ENCODE peak calls at places on chromosomes 4 and X, in nine cellular contexts. F is GM06990, K is fibroblast of lung, S is fibroblast of mammary gland, D is GM13977, M is WTC11, O is AG09319, Q is prostate gland, I is GM20000. R is an unnamed sample.

GRCh38 chr4:16669036-16669435 is 229.4 kb downstream of the LDB2 start:
- DNase-seq in F (no peak), K (peak), S (peak), D (no peak), M (no peak), O (no peak), Q (no peak), I (no peak), R (no peak)

GRCh38 chr4:73701116-73701515 is 39.3 kb upstream of the CXCL8 start:
- DNase-seq in F (no peak), K (peak), S (peak), D (no peak), M (no peak), O (no peak), Q (no peak), I (no peak), R (no peak)

GRCh38 chr4:73434311-73434710 is 1.7 kb upstream of the AFP start:
- DNase-seq in F (no peak), K (peak), S (peak), D (peak), M (no peak), O (no peak), Q (no peak), I (peak), R (peak)

GRCh38 chr4:95243892-95244291 is 304.9 kb downstream of the UNC5C start:
- DNase-seq in F (no peak), K (no peak), S (no peak), D (no peak), M (no peak), O (no peak), Q (no peak), I (no peak), R (no peak)

GRCh38 chrX:11427082-11428033 is 134.1 kb downstream of the AMELX start:
- DNase-seq in F (peak), K (peak), S (peak), D (peak), M (peak), O (no peak), Q (peak), I (peak), R (peak)

GRCh38 chrX:136619889-136620505 is 28.0 kb upstream of the CD40LG start:
- DNase-seq in F (no peak), K (no peak), S (no peak), D (no peak), M (no peak), O (no peak), Q (no peak), I (no peak), R (no peak)

GRCh38 chr4:142406917-142407501 is 439.1 kb downstream of the INPP4B start:
- DNase-seq in F (no peak), K (no peak), S (no peak), D (no peak), M (no peak), O (no peak), Q (no peak), I (no peak), R (no peak)

GRCh38 chr4:8830056-8830455 is 41.6 kb downstream of the HMX1 start:
- DNase-seq in F (no peak), K (no peak), S (no peak), D (no peak), M (no peak), O (no peak), Q (no peak), I (no peak), R (no peak)

GRCh38 chrX:119790977-119791436 is 423 bp downstream of the RPL39 start:
- DNase-seq in F (no peak), K (peak), S (peak), D (no peak), M (no peak), O (no peak), Q (peak), I (no peak), R (no peak)

GRCh38 chr4:82797591-82798081 is 960 bp downstream of the SCD5 start:
- DNase-seq in F (peak), K (peak), S (no peak), D (peak), M (peak), O (no peak), Q (peak), I (peak), R (peak)

GRCh38 chr4:6327220-6327917 is 57.7 kb downstream of the WFS1 start:
- DNase-seq in F (peak), K (peak), S (peak), D (peak), M (peak), O (peak), Q (peak), I (peak), R (peak)
- TF ChIP-seq CTCF in F (peak), K (peak), S (peak), D (peak), M (peak), O (peak), Q (peak), I (peak), R (peak)

DNA sequence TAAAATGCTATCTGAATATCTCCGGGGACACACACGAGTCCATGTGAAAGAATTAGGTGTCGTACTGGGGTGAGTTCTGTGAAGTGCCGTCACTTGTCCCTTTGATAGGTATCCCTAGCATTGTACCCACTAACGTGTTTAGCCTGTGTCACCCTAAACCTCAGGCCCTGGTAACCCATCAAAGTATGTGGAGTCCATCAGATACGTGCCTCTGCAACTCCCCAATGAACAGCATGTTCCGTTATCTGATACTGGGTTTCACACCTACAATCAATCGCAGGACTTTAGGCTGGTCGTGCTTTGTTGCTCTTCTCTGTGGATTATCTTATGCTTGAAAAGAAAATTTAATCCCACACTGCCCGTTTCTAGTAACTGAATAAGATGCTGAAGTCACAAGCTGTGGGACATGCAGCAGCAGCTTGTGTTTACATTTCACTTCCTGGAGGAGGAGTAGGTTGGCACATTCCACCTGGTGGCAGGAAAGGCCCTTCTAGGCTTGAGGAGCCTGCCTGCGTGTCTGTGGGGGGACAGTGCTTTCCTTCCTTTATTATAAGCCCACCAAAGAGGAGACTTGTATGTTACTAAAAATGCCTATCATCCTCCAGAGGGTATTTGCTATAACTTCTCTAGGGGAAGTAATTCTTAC is 127.1 kb downstream of the FNIP2 start:
- DNase-seq in F (no peak), K (peak), S (peak), D (no peak), M (peak), O (no peak), Q (peak), I (no peak), R (no peak)
- TF ChIP-seq CTCF in F (peak), K (no peak), S (peak), D (no peak), M (no peak), O (no peak), Q (no peak), I (no peak), R (no peak)

DNA sequence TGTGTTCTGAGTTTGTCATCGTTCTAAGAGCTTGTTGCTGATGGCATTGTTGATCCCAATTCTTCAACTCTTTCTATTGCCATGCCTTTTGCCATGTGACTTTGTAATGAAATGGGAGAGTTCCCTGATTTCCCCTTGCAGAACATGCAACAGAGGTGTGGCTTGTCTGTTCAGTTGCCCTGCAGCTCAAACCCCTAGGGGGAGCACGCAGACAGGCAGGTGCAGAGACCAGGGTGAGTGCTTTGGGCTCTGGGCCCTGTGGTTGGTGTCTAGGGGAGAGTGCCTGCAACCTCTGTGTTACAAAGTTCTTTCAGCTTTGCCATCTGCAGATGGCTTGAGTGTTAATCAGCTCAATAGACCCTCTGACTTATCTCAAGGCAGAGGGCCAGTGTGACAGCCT is 332.7 kb downstream of the MID1IP1 start:
- DNase-seq in F (no peak), K (no peak), S (no peak), D (no peak), M (peak), O (no peak), Q (no peak), I (no peak), R (no peak)
- TF ChIP-seq CTCF in F (peak), K (no peak), S (no peak), D (peak), M (peak), O (no peak), Q (no peak), I (peak), R (peak)

GRCh38 chrX:70422886-70423336 is at the start of gene GDPD2:
- DNase-seq in F (no peak), K (peak), S (peak), D (no peak), M (peak), O (no peak), Q (no peak), I (no peak), R (no peak)
- TF ChIP-seq CTCF in F (no peak), K (no peak), S (no peak), D (no peak), M (no peak), O (no peak), Q (no peak), I (no peak), R (no peak)

GRCh38 chr4:107380190-107380589 is 339.8 kb downstream of the PAPSS1 start:
- DNase-seq in F (no peak), K (no peak), S (no peak), D (no peak), M (no peak), O (no peak), Q (no peak), I (no peak), R (no peak)

GRCh38 chr4:107376293-107376692 is 340.2 kb upstream of the DKK2 start:
- DNase-seq in F (no peak), K (no peak), S (no peak), D (no peak), M (no peak), O (no peak), Q (no peak), I (no peak), R (no peak)

GRCh38 chr4:107380836-107381438 is 339.1 kb downstream of the PAPSS1 start:
- DNase-seq in F (no peak), K (no peak), S (peak), D (no peak), M (peak), O (no peak), Q (no peak), I (no peak), R (no peak)

DNA sequence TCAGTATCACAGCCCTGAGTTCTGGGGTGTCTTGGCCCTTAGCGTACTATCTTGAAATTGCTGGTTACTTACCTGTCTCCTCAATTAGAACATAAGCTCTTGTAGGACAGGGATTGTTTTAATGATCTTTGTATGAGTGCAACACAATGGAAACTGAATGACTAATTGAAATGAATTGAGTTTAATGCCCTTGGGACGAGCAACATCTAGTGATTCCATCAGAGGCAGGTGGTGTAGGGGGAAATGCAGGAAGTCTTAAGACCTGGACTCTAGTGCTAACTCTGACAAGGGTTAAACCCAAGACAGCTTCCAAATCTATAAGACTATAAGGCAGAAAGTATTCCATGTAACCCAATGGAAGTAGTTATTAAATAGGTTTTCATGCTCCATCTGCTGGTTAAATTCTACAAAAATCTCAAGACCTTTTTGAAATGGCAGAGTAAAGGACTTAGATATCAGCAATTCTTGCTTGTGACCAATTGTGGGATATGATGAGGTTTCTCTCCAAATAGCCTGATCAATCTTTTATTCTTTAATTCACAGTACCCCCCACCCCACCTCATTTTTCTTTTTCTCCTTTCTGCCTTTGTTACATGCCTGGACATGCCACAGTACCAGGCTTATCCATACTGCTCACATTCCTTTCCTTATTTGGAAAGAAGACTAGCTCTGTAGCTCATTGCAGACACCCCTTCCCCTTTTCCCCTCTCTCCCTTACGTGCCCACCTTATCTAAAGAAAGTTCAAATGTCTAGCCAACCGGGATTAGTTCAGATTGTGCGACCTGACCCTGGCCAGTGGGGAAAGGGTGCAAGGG is 340.8 kb downstream of the PAPSS1 start:
- DNase-seq in F (no peak), K (peak), S (peak), D (no peak), M (no peak), O (no peak), Q (no peak), I (no peak), R (no peak)
- TF ChIP-seq CTCF in F (no peak), K (no peak), S (peak), D (no peak), M (no peak), O (peak), Q (no peak), I (no peak), R (no peak)

GRCh38 chr4:168550071-168550766 is 53.4 kb downstream of the PALLD start:
- DNase-seq in F (no peak), K (no peak), S (peak), D (no peak), M (no peak), O (no peak), Q (no peak), I (no peak), R (no peak)
- TF ChIP-seq CTCF in F (no peak), K (no peak), S (no peak), D (no peak), M (no peak), O (no peak), Q (no peak), I (no peak), R (no peak)

GRCh38 chr4:99047710-99048109 is 40.9 kb downstream of the ADH5 start:
- DNase-seq in F (no peak), K (no peak), S (no peak), D (no peak), M (no peak), O (no peak), Q (no peak), I (no peak), R (no peak)
- TF ChIP-seq CTCF in F (no peak), K (no peak), S (no peak), D (no peak), M (no peak), O (no peak), Q (no peak), I (no peak), R (no peak)

DNA sequence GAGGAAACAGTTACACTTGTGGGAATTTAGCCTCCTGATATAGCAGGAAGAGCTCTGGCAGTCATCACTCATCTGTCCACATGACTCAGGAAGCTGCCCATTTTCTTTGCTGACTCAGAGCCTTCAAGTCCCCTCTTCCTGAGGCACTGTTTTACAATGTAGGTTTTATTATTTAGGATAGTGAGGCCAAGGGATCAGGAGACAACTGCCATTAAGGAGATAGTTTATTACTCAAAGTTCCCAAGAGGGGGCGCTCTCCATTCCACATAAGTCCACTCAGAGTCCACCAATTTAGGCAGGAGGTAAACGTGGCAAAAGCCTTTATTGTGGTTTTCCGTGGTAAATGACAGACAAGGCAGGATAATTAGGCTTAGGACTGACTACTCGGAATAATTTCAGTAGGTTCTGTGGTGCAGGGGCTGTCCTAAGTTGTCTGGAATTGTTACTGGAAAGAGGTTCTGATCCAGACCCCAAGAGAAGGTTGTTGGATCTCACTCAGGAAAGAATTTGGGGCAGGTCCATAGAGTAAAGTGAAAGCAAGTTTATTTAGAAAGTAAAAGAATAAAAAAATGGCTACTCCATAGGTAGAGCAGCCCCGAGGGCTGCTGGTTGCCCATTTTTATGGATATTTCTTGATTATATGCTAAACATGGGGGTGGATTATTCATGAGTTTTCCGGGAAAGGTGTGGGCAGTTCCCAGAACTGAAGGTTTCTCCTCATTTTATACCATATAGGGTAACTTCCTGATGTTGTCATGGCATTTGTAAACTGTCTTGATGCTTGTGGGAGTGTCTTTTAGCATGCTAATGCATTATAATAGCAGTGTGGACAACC is 96.0 kb upstream of the RAB40AL start:
- DNase-seq in F (no peak), K (peak), S (peak), D (no peak), M (no peak), O (no peak), Q (no peak), I (no peak), R (no peak)
- TF ChIP-seq CTCF in F (peak), K (peak), S (peak), D (peak), M (peak), O (peak), Q (no peak), I (no peak), R (no peak)

R was measured in GM10248.